ENCODE peak calls at places on chromosomes 7 and 10, in ten cellular contexts. D is A549, P is suprapubic skin, H is body of pancreas, U is heart left ventricle, M is IMR-90, W is adrenal gland, Q is ovary, L is stomach, Z is esophagus muscularis mucosa. K is an unnamed sample.
A peak's percentile ranks its signal among the peaks of the same experiment; 100 is the strongest.

GRCh38 chr7:119452401-119452800 is 820.6 kb upstream of the KCND2 start:
- DNase-seq in D (no peak), P (no peak), H (no peak), U (no peak), M (no peak), W (no peak), Q (no peak), L (no peak), Z (no peak), K (no peak)

GRCh38 chr7:81802251-81802650 is 32.4 kb upstream of the HGF start:
- DNase-seq in D (no peak), P (no peak), H (no peak), U (no peak), M (no peak), W (no peak), Q (no peak), L (no peak), Z (no peak), K (no peak)

GRCh38 chr10:101014230-101014884 is 14.7 kb downstream of the LZTS2 start:
- DNase-seq in D (peak; percentile 82), P (peak; percentile 89), H (peak; percentile 81), U (peak; percentile 82), M (peak; percentile 56), W (peak; percentile 85), Q (peak; percentile 90), L (peak; percentile 92), Z (no peak), K (peak; percentile 73)

GRCh38 chr7:4747746-4748145 is 27.7 kb upstream of the AP5Z1 start:
- DNase-seq in D (no peak), P (no peak), H (no peak), U (no peak), M (no peak), W (no peak), Q (no peak), L (no peak), Z (no peak), K (no peak)

GRCh38 chr7:154409703-154410311 is 357.6 kb downstream of the DPP6 start:
- DNase-seq in D (no peak), P (no peak), H (peak; percentile 21), U (no peak), M (no peak), W (no peak), Q (no peak), L (no peak), Z (no peak), K (no peak)

GRCh38 chr7:44145969-44146897 is 5.1 kb upstream of the MYL7 start:
- DNase-seq in D (peak; percentile 65), P (peak; percentile 85), H (peak; percentile 87), U (peak; percentile 88), M (peak; percentile 12), W (peak; percentile 62), Q (peak; percentile 79), L (peak; percentile 83), Z (no peak), K (peak; percentile 56)

GRCh38 chr7:106625678-106626301 is 35.2 kb downstream of the CCDC71L start:
- DNase-seq in D (no peak), P (no peak), H (no peak), U (peak; percentile 26), M (no peak), W (no peak), Q (no peak), L (no peak), Z (no peak), K (no peak)

GRCh38 chr10:16192337-16192736 is 244.5 kb upstream of the PTER start:
- DNase-seq in D (no peak), P (no peak), H (no peak), U (no peak), M (no peak), W (no peak), Q (no peak), L (peak; percentile 33), Z (peak; percentile 64), K (no peak)

GRCh38 chr7:96640054-96640453 is 69.6 kb downstream of the SEM1 start:
- DNase-seq in D (no peak), P (no peak), H (no peak), U (no peak), M (no peak), W (no peak), Q (no peak), L (no peak), Z (no peak), K (no peak)

GRCh38 chr10:91601212-91601611 is 31.7 kb downstream of the PPP1R3C start:
- DNase-seq in D (no peak), P (no peak), H (no peak), U (no peak), M (no peak), W (no peak), Q (no peak), L (no peak), Z (no peak), K (no peak)

GRCh38 chr7:27115161-27116018 is 12.9 kb upstream of the HOXA2 start:
- DNase-seq in D (peak; percentile 71), P (peak; percentile 55), H (no peak), U (no peak), M (peak; percentile 92), W (peak; percentile 23), Q (peak; percentile 58), L (no peak), Z (no peak), K (peak; percentile 65)

GRCh38 chr10:92757720-92758119 is 68.0 kb downstream of the HHEX start:
- DNase-seq in D (no peak), P (no peak), H (no peak), U (no peak), M (no peak), W (no peak), Q (no peak), L (no peak), Z (no peak), K (no peak)

GRCh38 chr10:92758594-92758993 is 68.8 kb downstream of the HHEX start:
- DNase-seq in D (no peak), P (no peak), H (no peak), U (no peak), M (no peak), W (no peak), Q (no peak), L (no peak), Z (no peak), K (no peak)

GRCh38 chr10:92757066-92757716 is 67.4 kb downstream of the HHEX start:
- DNase-seq in D (peak; percentile 46), P (peak; percentile 76), H (peak; percentile 79), U (peak; percentile 87), M (peak; percentile 82), W (peak; percentile 75), Q (peak; percentile 34), L (peak; percentile 70), Z (peak; percentile 96), K (peak; percentile 61)

GRCh38 chr10:92755725-92756124 is 66.0 kb downstream of the HHEX start:
- DNase-seq in D (no peak), P (no peak), H (no peak), U (no peak), M (no peak), W (no peak), Q (no peak), L (no peak), Z (no peak), K (no peak)

GRCh38 chr10:92756233-92757065 is 66.7 kb downstream of the HHEX start:
- DNase-seq in D (no peak), P (no peak), H (no peak), U (peak; percentile 18), M (peak; percentile 44), W (no peak), Q (no peak), L (no peak), Z (no peak), K (no peak)
- TF ChIP-seq POLR2A in D (no peak), P (no peak), H (no peak), U (no peak), M (no peak), W (no peak), Q (no peak), L (no peak), Z (no peak), K (no peak)

DNA sequence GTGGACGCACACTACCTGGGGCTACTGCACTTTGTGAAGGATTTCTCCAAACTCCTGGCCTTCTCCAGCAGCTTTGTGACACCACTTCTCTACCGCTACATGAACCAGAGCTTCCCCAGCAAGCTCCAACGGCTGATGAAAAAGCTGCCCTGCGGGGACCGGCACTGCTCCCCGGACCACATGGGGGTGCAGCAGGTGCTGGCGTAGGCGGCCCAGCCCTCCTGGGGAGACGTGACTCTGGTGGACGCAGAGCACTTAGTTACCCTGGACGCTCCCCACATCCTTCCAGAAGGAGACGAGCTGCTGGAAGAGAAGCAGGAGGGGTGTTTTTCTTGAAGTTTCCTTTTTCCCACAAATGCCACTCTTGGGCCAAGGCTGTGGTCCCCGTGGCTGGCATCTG is 14.0 kb downstream of the GPR146 start:
- DNase-seq in D (no peak), P (no peak), H (no peak), U (no peak), M (no peak), W (no peak), Q (no peak), L (no peak), Z (no peak), K (no peak)
- H3K27ac ChIP-seq in D (no peak overlapping the region), P (peak overlapping the region; percentile 69), H (no peak overlapping the region), U (no peak overlapping the region), M (no peak overlapping the region), W (no peak overlapping the region), Q (no peak overlapping the region), L (peak overlapping the region; percentile 79), Z (no peak overlapping the region), K (no peak overlapping the region)

GRCh38 chr7:148624735-148625134 is 34.2 kb downstream of the C7orf33 start:
- DNase-seq in D (no peak), P (no peak), H (no peak), U (no peak), M (no peak), W (no peak), Q (no peak), L (no peak), Z (no peak), K (no peak)
- TF ChIP-seq POLR2A in D (no peak), P (no peak), H (no peak), U (no peak), M (no peak), W (no peak), Q (no peak), L (no peak), Z (no peak), K (no peak)

GRCh38 chr10:97500297-97500575 is 1.5 kb downstream of the UBTD1 start:
- DNase-seq in D (no peak), P (no peak), H (no peak), U (no peak), M (no peak), W (no peak), Q (no peak), L (no peak), Z (no peak), K (no peak)

GRCh38 chr10:97497572-97498075 is 598 bp downstream of the MMS19 start:
- DNase-seq in D (peak; percentile 97), P (peak; percentile 90), H (peak; percentile 74), U (peak; percentile 77), M (peak; percentile 74), W (peak; percentile 87), Q (peak; percentile 78), L (peak; percentile 74), Z (peak; percentile 95), K (peak; percentile 66)

GRCh38 chr10:97498076-97498840 is at the start of gene MMS19:
- DNase-seq in D (peak; percentile 98), P (peak; percentile 100), H (peak; percentile 100), U (peak; percentile 99), M (peak; percentile 97), W (peak; percentile 99), Q (peak; percentile 100), L (peak; percentile 100), Z (peak; percentile 100), K (peak; percentile 100)

GRCh38 chr10:97498841-97499560 is at the start of gene UBTD1:
- DNase-seq in D (peak; percentile 27), P (peak; percentile 85), H (peak; percentile 52), U (peak; percentile 65), M (peak; percentile 49), W (peak; percentile 73), Q (peak; percentile 80), L (peak; percentile 39), Z (no peak), K (peak; percentile 31)

GRCh38 chr10:97499561-97500296 is 1.0 kb downstream of the UBTD1 start:
- DNase-seq in D (peak; percentile 17), P (peak; percentile 89), H (peak; percentile 68), U (peak; percentile 69), M (peak; percentile 55), W (peak; percentile 73), Q (peak; percentile 77), L (peak; percentile 57), Z (peak; percentile 95), K (peak; percentile 40)
- H3K27ac ChIP-seq in D (peak overlapping the region; percentile 96), P (peak overlapping the region; percentile 98), H (peak overlapping the region; percentile 89), U (peak overlapping the region; percentile 93), M (peak overlapping the region; percentile 79), W (peak overlapping the region; percentile 89), Q (peak overlapping the region; percentile 73), L (peak overlapping the region; percentile 95), Z (peak overlapping the region; percentile 94), K (peak overlapping the region; percentile 89)

K was measured in prostate gland.